ENCODE peak calls at places on chromosomes 3 and 15, in six cellular contexts. Z is NCI-H1417 treated with DMSO at 0.1 percent for 48 hours; I is GOT3; B is cardiac muscle cell; O is HCEC 1CT; W is stimulated activated effector memory CD8-positive, alpha-beta T cell treated with anti-CD3 and anti-CD28 coated beads, Interleukin-12 subunit alpha, Interleukin-12 subunit beta, amount 100 ng/mL, for 72 hours. Y is an unnamed sample.
A peak's percentile ranks its signal among the peaks of the same experiment; 100 is the strongest.

GRCh38 chr15:81710328-81710727 is 335.5 kb downstream of the MEX3B start:
- DNase-seq in Z (no peak), I (no peak), B (no peak), O (no peak), W (no peak), Y (no peak)

GRCh38 chr3:16550676-16551341 is 37.3 kb upstream of the RFTN1 start:
- DNase-seq in Z (no peak), I (peak; percentile 21), B (peak; percentile 81), O (peak; percentile 74), W (peak; percentile 88), Y (peak; percentile 76)

GRCh38 chr3:24548278-24548677 is 53.6 kb upstream of the THRB start:
- DNase-seq in Z (no peak), I (no peak), B (no peak), O (peak; percentile 57), W (no peak), Y (no peak)

GRCh38 chr15:27752682-27753081 is 346.4 kb downstream of the OCA2 start:
- DNase-seq in Z (no peak), I (no peak), B (no peak), O (no peak), W (no peak), Y (no peak)

GRCh38 chr3:177005718-177006405 is 191.4 kb downstream of the TBL1XR1 start:
- DNase-seq in Z (no peak), I (no peak), B (no peak), O (no peak), W (no peak), Y (no peak)

GRCh38 chr15:90930861-90931629 is 1.3 kb downstream of the HDDC3 start:
- DNase-seq in Z (no peak), I (no peak), B (no peak), O (no peak), W (no peak), Y (no peak)

GRCh38 chr3:47475029-47475569 is 642 bp downstream of the SCAP start:
- DNase-seq in Z (no peak), I (no peak), B (peak; percentile 34), O (peak; percentile 36), W (no peak), Y (no peak)

GRCh38 chr3:197528190-197528589 is 27.6 kb downstream of the BDH1 start:
- DNase-seq in Z (no peak), I (no peak), B (no peak), O (no peak), W (no peak), Y (no peak)

GRCh38 chr3:9402410-9403228 is 5.2 kb downstream of the SETD5 start:
- DNase-seq in Z (peak; percentile 44), I (no peak), B (peak; percentile 81), O (no peak), W (no peak), Y (peak; percentile 80)

GRCh38 chr3:72629191-72629611 is 219.0 kb downstream of the SHQ1 start:
- DNase-seq in Z (no peak), I (no peak), B (no peak), O (no peak), W (no peak), Y (no peak)

GRCh38 chr15:59797756-59798604 is 108.9 kb upstream of the BNIP2 start:
- DNase-seq in Z (no peak), I (no peak), B (no peak), O (no peak), W (no peak), Y (no peak)

GRCh38 chr3:10169000-10169496 is 4.3 kb downstream of the IRAK2 start:
- DNase-seq in Z (no peak), I (no peak), B (no peak), O (no peak), W (no peak), Y (no peak)

GRCh38 chr15:51801391-51801835 is 28.0 kb upstream of the TMOD3 start:
- DNase-seq in Z (no peak), I (no peak), B (peak; percentile 45), O (peak; percentile 32), W (no peak), Y (peak; percentile 15)

GRCh38 chr3:10366681-10367101 is 45.8 kb upstream of the SEC13 start:
- DNase-seq in Z (no peak), I (peak; percentile 50), B (no peak), O (peak; percentile 98), W (peak; percentile 59), Y (no peak)

GRCh38 chr3:153232737-153233330 is 70.8 kb downstream of the RAP2B start:
- DNase-seq in Z (no peak), I (no peak), B (no peak), O (peak; percentile 81), W (no peak), Y (no peak)

GRCh38 chr3:194587438-194587931 is 45.7 kb downstream of the TMEM44 start:
- DNase-seq in Z (no peak), I (peak; percentile 51), B (no peak), O (no peak), W (no peak), Y (no peak)

GRCh38 chr3:120177151-120177550 is 82.9 kb upstream of the GSK3B start:
- DNase-seq in Z (peak; percentile 49), I (no peak), B (peak; percentile 57), O (peak; percentile 94), W (no peak), Y (no peak)

GRCh38 chr15:37095993-37096877 is 4.1 kb downstream of the MEIS2 start:
- DNase-seq in Z (no peak), I (no peak), B (no peak), O (peak; percentile 43), W (no peak), Y (peak; percentile 17)